ENCODE peak calls at places on chromosomes 6 and 20, in five cellular contexts. T, K, P, I and S are unnamed samples.

GRCh38 chr6:40082278-40083043 is 148.2 kb upstream of the MOCS1 start:
- DNase-seq in T (no peak), K (no peak), P (no peak), I (no peak), S (no peak)

GRCh38 chr6:24844903-24845302 is 46.2 kb upstream of the ARMH2 start:
- DNase-seq in T (no peak), K (no peak), P (no peak), I (no peak), S (no peak)

GRCh38 chr20:25017257-25017803 is 24.8 kb upstream of the APMAP start:
- DNase-seq in T (no peak), K (peak; percentile 66), P (no peak), I (no peak), S (no peak)

GRCh38 chr20:1686151-1686748 is 28.7 kb upstream of the SIRPG start:
- DNase-seq in T (no peak), K (no peak), P (no peak), I (no peak), S (no peak)

GRCh38 chr6:45737331-45738056 is 278.2 kb downstream of the CLIC5 start:
- DNase-seq in T (peak; percentile 35), K (no peak), P (no peak), I (no peak), S (no peak)

GRCh38 chr6:163897030-163897429 is 482.5 kb downstream of the QKI start:
- DNase-seq in T (no peak), K (no peak), P (peak; percentile 13), I (no peak), S (no peak)

GRCh38 chr6:169654590-169655391 is 47.0 kb downstream of the WDR27 start:
- DNase-seq in T (peak; percentile 71), K (peak; percentile 91), P (peak; percentile 78), I (peak; percentile 63), S (peak; percentile 74)

GRCh38 chr20:32930701-32931100 is 72.0 kb downstream of the EFCAB8 start:
- DNase-seq in T (no peak), K (no peak), P (no peak), I (no peak), S (no peak)

GRCh38 chr20:49956689-49957443 is 20.7 kb downstream of the RNF114 start:
- DNase-seq in T (no peak), K (peak; percentile 62), P (no peak), I (no peak), S (no peak)

GRCh38 chr6:25971187-25971811 is 8.7 kb downstream of the TRIM38 start:
- DNase-seq in T (no peak), K (no peak), P (peak; percentile 89), I (no peak), S (peak; percentile 89)

GRCh38 chr6:12602951-12603710 is 113.4 kb upstream of the PHACTR1 start:
- DNase-seq in T (no peak), K (no peak), P (peak; percentile 76), I (no peak), S (peak; percentile 88)

GRCh38 chr6:45156075-45156474 is 172.1 kb upstream of the RUNX2 start:
- DNase-seq in T (peak; percentile 36), K (no peak), P (no peak), I (no peak), S (peak; percentile 5)

GRCh38 chr20:11766961-11767360 is 150.7 kb upstream of the BTBD3 start:
- DNase-seq in T (no peak), K (no peak), P (no peak), I (no peak), S (no peak)

GRCh38 chr6:70459235-70459634 is 45.9 kb downstream of the FAM135A start:
- DNase-seq in T (no peak), K (no peak), P (no peak), I (no peak), S (peak; percentile 9)

GRCh38 chr6:47631248-47632196 is 66.9 kb upstream of the ADGRF4 start:
- DNase-seq in T (no peak), K (no peak), P (peak; percentile 65), I (no peak), S (peak; percentile 53)

GRCh38 chr6:11412011-11412424 is 125.5 kb upstream of the TMEM170B start:
- DNase-seq in T (no peak), K (no peak), P (no peak), I (no peak), S (no peak)

GRCh38 chr20:23622839-23623343 is 14.9 kb downstream of the CST3 start:
- DNase-seq in T (no peak), K (peak; percentile 94), P (peak; percentile 87), I (no peak), S (peak; percentile 79)